ENCODE peak calls at places on chromosomes 13 and 19, in eight cellular contexts. S, N, M, O, Z, E, G and H are unnamed samples.

GRCh38 chr19:15702590-15702930 is 25.3 kb upstream of the OR10H2 start:
- DNase-seq in G (peak), M (peak), N (peak), Z (no peak), S (peak), E (peak), O (peak), H (peak)

GRCh38 chr13:74869846-74870245 is 612.1 kb downstream of the TBC1D4 start:
- DNase-seq in Z (no peak), O (no peak), G (peak), S (peak), E (no peak), N (no peak), M (no peak), H (no peak)

GRCh38 chr19:54138777-54139256 is 1.3 kb downstream of the CNOT3 start:
- DNase-seq in M (no peak), O (no peak), G (no peak), Z (no peak), S (no peak), E (no peak), N (no peak), H (peak)

GRCh38 chr13:76116931-76117330 is 480.8 kb downstream of the LMO7 start:
- DNase-seq in M (no peak), O (no peak), Z (no peak), E (no peak), G (no peak), N (no peak), S (no peak), H (no peak)

GRCh38 chr13:30618186-30618937 is 642 bp downstream of the USPL1 start:
- DNase-seq in Z (peak), S (peak), O (peak), M (no peak), E (peak), N (no peak), G (peak), H (peak)

GRCh38 chr13:97205971-97206370 is 16.2 kb upstream of the MBNL2 start:
- DNase-seq in M (no peak), E (no peak), S (peak), O (no peak), N (no peak), Z (no peak), G (peak), H (no peak)

GRCh38 chr13:27022571-27023311 is 148.9 kb downstream of the USP12 start:
- DNase-seq in M (no peak), E (no peak), G (no peak), Z (peak), S (peak), O (no peak), N (no peak), H (no peak)

GRCh38 chr13:52026246-52026626 is 1.7 kb downstream of the UTP14C start:
- DNase-seq in N (no peak), O (no peak), E (no peak), Z (no peak), G (no peak), M (no peak), S (no peak), H (no peak)

GRCh38 chr13:98677398-98677797 is 75.1 kb downstream of the SLC15A1 start:
- DNase-seq in O (no peak), N (no peak), M (no peak), Z (no peak), E (no peak), S (peak), G (no peak), H (no peak)

GRCh38 chr19:39677931-39678889 is 22.5 kb downstream of the LGALS16 start:
- DNase-seq in N (no peak), S (peak), G (no peak), M (no peak), O (no peak), E (no peak), Z (peak), H (no peak)
- H3K4me3 ChIP-seq in N (no peak), S (no peak), G (no peak), M (no peak), O (no peak), E (no peak), Z (no peak), H (no peak)

GRCh38 chr19:20565321-20566018 is at the start of gene ZNF737:
- DNase-seq in Z (peak), N (peak), S (peak), O (peak), E (peak), G (peak), M (peak), H (peak)
- TF ChIP-seq CTCF in Z (peak), N (no peak), S (peak), O (peak), E (peak), G (peak), M (peak), H (no peak)

GRCh38 chr19:47309608-47310007 is at the start of gene C5AR1:
- DNase-seq in N (no peak), G (no peak), Z (no peak), E (no peak), S (no peak), O (peak), M (peak), H (peak)

GRCh38 chr19:47310323-47310722 is 662 bp downstream of the C5AR1 start:
- DNase-seq in S (no peak), E (no peak), M (no peak), Z (no peak), O (no peak), N (no peak), G (no peak), H (no peak)

GRCh38 chr19:47310819-47311218 is 1.2 kb downstream of the C5AR1 start:
- DNase-seq in Z (peak), O (no peak), M (peak), S (peak), E (no peak), N (no peak), G (no peak), H (peak)

GRCh38 chr19:47306303-47306702 is 3.4 kb upstream of the C5AR1 start:
- DNase-seq in M (no peak), O (no peak), S (no peak), N (no peak), Z (no peak), G (no peak), E (no peak), H (no peak)

DNA sequence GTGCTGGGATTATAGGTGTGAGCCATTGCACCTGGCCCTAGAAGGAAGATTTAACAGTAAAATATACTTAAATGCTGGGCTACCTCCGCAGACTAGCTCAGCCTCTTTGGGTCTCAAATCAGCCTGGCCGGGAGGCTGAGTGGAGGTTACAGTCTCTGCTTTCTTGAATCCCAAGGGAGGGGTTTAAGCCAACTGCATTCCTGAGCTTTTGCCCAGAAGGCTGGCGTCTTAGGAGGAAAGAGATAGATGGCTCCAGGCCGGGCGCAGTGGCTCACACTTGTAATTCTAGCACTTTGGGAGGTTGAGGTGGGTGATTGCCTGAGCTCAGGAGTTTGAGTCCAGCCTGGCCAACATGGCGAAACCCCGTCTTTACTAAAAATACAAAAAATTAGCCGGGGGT is 623 bp upstream of the C5AR1 start:
- DNase-seq in M (no peak), O (no peak), Z (no peak), E (no peak), G (no peak), N (no peak), S (no peak), H (no peak)
- H3K4me3 ChIP-seq in M (no peak), O (no peak), Z (no peak), E (no peak), G (no peak), N (no peak), S (no peak), H (no peak)

GRCh38 chr19:6718111-6718740 is 2.2 kb downstream of the C3 start:
- DNase-seq in Z (no peak), O (no peak), N (no peak), E (no peak), S (no peak), M (no peak), G (no peak), H (no peak)

GRCh38 chr19:6717441-6717971 is 2.9 kb downstream of the C3 start:
- DNase-seq in N (no peak), G (no peak), M (no peak), Z (no peak), S (no peak), O (no peak), E (no peak), H (no peak)

GRCh38 chr19:6718741-6719539 is 1.5 kb downstream of the C3 start:
- DNase-seq in E (no peak), M (no peak), Z (peak), S (no peak), G (no peak), N (no peak), O (no peak), H (no peak)

GRCh38 chr19:6714749-6715555 is 5.5 kb downstream of the C3 start:
- DNase-seq in M (no peak), G (no peak), S (no peak), Z (no peak), O (no peak), E (peak), N (no peak), H (no peak)

DNA sequence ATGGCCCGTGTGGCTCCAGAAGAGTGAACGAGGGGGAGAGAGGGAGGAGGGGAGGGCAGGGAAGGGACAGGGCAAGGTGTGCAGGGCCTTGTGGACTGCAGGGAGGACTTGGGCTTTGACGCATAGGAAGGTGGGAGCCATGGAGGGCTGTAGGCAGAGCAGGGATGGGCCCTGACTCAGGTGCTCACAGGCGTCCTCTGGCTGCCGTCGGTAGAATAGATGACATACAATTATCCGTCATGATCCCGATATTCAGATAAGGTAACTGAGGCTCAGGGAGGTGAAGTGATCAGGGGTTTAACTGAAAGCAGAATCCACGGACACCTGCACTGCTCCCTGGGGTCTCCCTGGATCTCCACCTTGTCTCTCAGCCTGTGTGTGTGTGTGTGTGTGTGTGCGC is 3.4 kb downstream of the C3 start:
- DNase-seq in G (no peak), N (no peak), O (no peak), M (no peak), E (no peak), Z (no peak), S (no peak), H (no peak)
- TF ChIP-seq CTCF in G (no peak), N (no peak), O (no peak), M (no peak), E (no peak), Z (no peak), S (peak), H (no peak)

GRCh38 chr19:49422407-49423277 is 599 bp downstream of the PTH2 start:
- DNase-seq in S (peak), M (peak), O (no peak), E (no peak), G (peak), Z (peak), N (no peak), H (no peak)

GRCh38 chr19:49423278-49423984 is at the start of gene PTH2:
- DNase-seq in Z (no peak), G (no peak), S (no peak), N (no peak), E (no peak), O (no peak), M (no peak), H (no peak)

GRCh38 chr19:49420227-49420626 is 3.0 kb downstream of the PTH2 start:
- DNase-seq in O (no peak), M (no peak), N (no peak), Z (no peak), S (no peak), G (no peak), E (no peak), H (no peak)

GRCh38 chr19:49421039-49421877 is 2.0 kb downstream of the PTH2 start:
- DNase-seq in Z (peak), S (peak), E (no peak), O (peak), G (peak), N (peak), M (peak), H (no peak)

GRCh38 chr19:49421878-49422202 is 1.4 kb downstream of the PTH2 start:
- DNase-seq in Z (no peak), N (no peak), G (no peak), M (no peak), O (no peak), E (no peak), S (no peak), H (no peak)
- H3K4me3 ChIP-seq in Z (no peak), N (no peak), G (no peak), M (no peak), O (no peak), E (no peak), S (no peak), H (no peak)

DNA sequence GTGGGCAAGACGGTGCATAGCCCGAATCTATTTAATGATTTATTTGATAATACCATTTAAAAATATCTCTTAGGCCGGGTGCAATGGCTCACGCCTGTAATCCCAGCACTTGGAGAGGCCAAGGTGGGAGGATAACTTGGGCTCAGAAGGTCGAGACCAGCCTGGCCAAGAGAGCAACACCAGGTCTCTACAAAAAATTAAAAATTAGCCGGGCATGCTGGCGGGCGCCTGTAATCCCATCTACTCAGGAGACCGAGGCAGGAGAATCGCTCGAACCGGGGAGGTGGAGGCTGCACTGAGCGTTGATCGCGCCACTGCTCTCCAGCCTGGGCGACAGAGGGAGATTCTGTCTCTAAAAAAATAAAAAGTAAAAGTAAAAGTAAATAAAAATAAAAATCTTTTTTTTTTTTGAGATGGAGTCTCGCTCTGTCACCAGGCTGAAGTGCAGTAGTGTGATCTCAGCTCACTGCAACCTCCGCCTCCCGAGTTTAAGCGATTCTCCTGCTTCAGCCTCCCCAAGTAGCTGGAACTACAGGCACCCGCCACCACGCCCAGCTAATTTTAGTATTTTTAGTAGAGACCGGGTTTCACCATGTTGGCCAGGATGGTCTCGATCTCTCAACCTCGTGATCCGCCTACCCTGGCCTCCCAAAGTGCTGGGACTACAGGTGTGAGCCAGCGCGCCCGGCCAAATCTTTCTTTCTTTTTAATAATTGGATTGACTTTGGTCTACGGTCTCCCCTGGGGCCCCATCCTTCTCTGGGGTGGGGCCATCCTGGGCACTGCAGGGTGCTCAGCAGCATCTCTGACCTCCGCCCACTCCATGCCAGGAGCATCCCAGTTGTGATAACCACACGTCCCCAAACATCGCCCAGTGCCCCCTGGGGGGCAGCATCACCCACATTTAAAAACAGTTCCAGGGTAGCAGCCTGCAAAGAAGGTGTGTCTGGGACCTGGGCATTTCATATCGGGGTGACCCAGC is 90.7 kb downstream of the GNG7 start:
- DNase-seq in O (no peak), M (no peak), G (no peak), Z (no peak), S (no peak), N (no peak), E (no peak), H (no peak)
- TF ChIP-seq CTCF in O (no peak), M (no peak), G (peak), Z (no peak), S (no peak), N (no peak), E (no peak), H (peak)